ENCODE peak calls at places on chromosomes 2 and 18, in nine cellular contexts. N is activated CD4-positive, alpha-beta T cell treated with anti-CD3 and anti-CD28 coated beads, Interleukin-2, amount 50 U/mL, for 1 hour; J is NCI-H82; R is effector memory CD4-positive, alpha-beta T cell; H is NCI-H1436 treated with DMSO at 0.1 percent for 48 hours; F is sciatic nerve; Y is NT2/D1; Q is right atrium auricular region; P is retina. T is an unnamed sample.

GRCh38 chr2:238728322-238729260 is 119.3 kb upstream of the TWIST2 start:
- DNase-seq in R (no peak), Q (peak; percentile 70), F (no peak), Y (peak; percentile 27), H (no peak), N (no peak), J (no peak), P (no peak), T (no peak)

GRCh38 chr18:35458677-35459441 is 38.9 kb downstream of the INO80C start:
- DNase-seq in Y (peak; percentile 36), N (no peak), H (no peak), P (no peak), F (no peak), R (no peak), Q (peak; percentile 83), J (no peak), T (peak; percentile 20)

GRCh38 chr2:197946562-197946961 is 142.2 kb downstream of the PLCL1 start:
- DNase-seq in J (peak; percentile 40), P (no peak), N (no peak), F (no peak), Q (no peak), Y (peak; percentile 33), R (no peak), H (no peak), T (no peak)

GRCh38 chr2:63287961-63288360 is 237.3 kb downstream of the OTX1 start:
- DNase-seq in H (no peak), Q (no peak), P (no peak), Y (no peak), J (no peak), F (no peak), R (no peak), N (no peak), T (no peak)

GRCh38 chr18:76490701-76491171 is 4.3 kb downstream of the ZNF516 start:
- DNase-seq in J (peak; percentile 64), Y (no peak), F (peak; percentile 77), R (no peak), N (peak; percentile 56), H (no peak), P (peak; percentile 73), Q (no peak), T (no peak)

GRCh38 chr2:177582000-177582399 is 189.4 kb downstream of the AGPS start:
- DNase-seq in Y (no peak), P (no peak), Q (no peak), H (no peak), J (no peak), N (no peak), F (no peak), R (no peak), T (no peak)

GRCh38 chr2:106735807-106736206 is 150.2 kb downstream of the ST6GAL2 start:
- DNase-seq in N (no peak), J (no peak), R (no peak), H (no peak), Y (no peak), Q (no peak), P (no peak), F (no peak), T (no peak)

GRCh38 chr2:216714412-216714775 is 19.0 kb upstream of the IGFBP5 start:
- DNase-seq in P (no peak), N (no peak), F (no peak), Q (no peak), J (no peak), R (no peak), Y (no peak), H (no peak), T (no peak)

GRCh38 chr2:20378891-20379519 is 28.4 kb upstream of the PUM2 start:
- DNase-seq in J (peak; percentile 80), H (no peak), F (peak; percentile 86), P (peak; percentile 77), Y (peak; percentile 23), N (no peak), Q (peak; percentile 84), R (no peak), T (no peak)

GRCh38 chr2:15939854-15940660 is at the start of gene MYCN:
- DNase-seq in F (peak; percentile 86), Q (peak; percentile 66), N (no peak), J (peak; percentile 99), H (no peak), P (peak; percentile 97), R (no peak), Y (peak; percentile 95), T (no peak)

GRCh38 chr18:79949571-79950439 is 1.6 kb downstream of the SLC66A2 start:
- DNase-seq in Q (no peak), R (no peak), F (peak; percentile 62), J (peak; percentile 18), Y (no peak), N (no peak), P (no peak), H (no peak), T (no peak)

GRCh38 chr2:169768262-169768995 is 30.2 kb upstream of the SSB start:
- DNase-seq in P (peak; percentile 17), Y (no peak), J (no peak), N (peak; percentile 23), Q (no peak), F (no peak), R (no peak), H (no peak), T (no peak)

GRCh38 chr2:226790006-226790405 is 9.6 kb downstream of the IRS1 start:
- DNase-seq in P (no peak), R (no peak), Y (no peak), J (no peak), F (no peak), H (no peak), Q (no peak), N (no peak), T (no peak)

GRCh38 chr18:23852236-23853045 is 162.1 kb upstream of the TTC39C start:
- DNase-seq in R (no peak), P (no peak), J (no peak), H (no peak), N (no peak), Y (no peak), Q (no peak), F (no peak), T (no peak)

GRCh38 chr2:180175736-180176135 is 168.6 kb upstream of the CWC22 start:
- DNase-seq in H (no peak), R (no peak), Y (no peak), F (no peak), P (no peak), J (no peak), Q (no peak), N (no peak), T (no peak)

GRCh38 chr2:48906640-48907039 is 151.1 kb upstream of the LHCGR start:
- DNase-seq in Y (no peak), Q (no peak), J (no peak), P (no peak), H (no peak), R (no peak), F (no peak), N (no peak), T (no peak)

GRCh38 chr2:26730549-26730948 is 33.5 kb upstream of the SLC35F6 start:
- DNase-seq in N (no peak), P (no peak), H (no peak), F (no peak), Q (no peak), J (no peak), R (no peak), Y (no peak), T (no peak)

GRCh38 chr2:172480301-172481218 is 53.2 kb downstream of the ITGA6 start:
- DNase-seq in P (no peak), Q (no peak), R (no peak), J (no peak), F (no peak), N (no peak), Y (no peak), H (no peak), T (no peak)

GRCh38 chr18:79409313-79409712 is 13.6 kb downstream of the NFATC1 start:
- DNase-seq in F (no peak), Q (no peak), H (no peak), P (no peak), N (no peak), J (no peak), Y (no peak), R (no peak), T (no peak)

GRCh38 chr2:158726906-158727592 is 68.1 kb upstream of the DAPL1 start:
- DNase-seq in F (no peak), Q (no peak), N (no peak), Y (no peak), R (no peak), P (no peak), H (no peak), J (peak; percentile 92), T (no peak)

GRCh38 chr2:16122556-16122955 is 182.2 kb downstream of the MYCN start:
- DNase-seq in Q (no peak), R (no peak), P (no peak), J (no peak), Y (no peak), N (no peak), F (no peak), H (no peak), T (no peak)

GRCh38 chr2:175233135-175233719 is 51.7 kb upstream of the ATP5MC3 start:
- DNase-seq in Q (no peak), F (no peak), J (no peak), N (no peak), R (no peak), Y (no peak), H (no peak), P (no peak), T (no peak)

GRCh38 chr18:8948471-8949149 is 153.9 kb upstream of the NDUFV2 start:
- DNase-seq in F (no peak), R (no peak), Q (no peak), N (no peak), Y (no peak), H (no peak), J (no peak), P (no peak), T (no peak)

GRCh38 chr2:207791579-207792243 is 22.0 kb upstream of the FZD5 start:
- DNase-seq in H (no peak), P (no peak), Q (no peak), N (no peak), Y (no peak), R (no peak), J (no peak), F (no peak), T (no peak)

GRCh38 chr2:74937221-74937880 is 21.1 kb upstream of the POLE4 start:
- DNase-seq in P (no peak), Q (no peak), R (no peak), J (no peak), H (no peak), Y (no peak), F (no peak), N (no peak), T (no peak)